ENCODE peak calls at places on chromosomes 4 and X, in five cellular contexts. Y is PC-9, K is right atrium auricular region, B is ovary, F is heart left ventricle. H is an unnamed sample. For H3K4me1, the result is how much of the 10 kb centered on the place peaks cover.

GRCh38 chr4:7978489-7978888 is 38.8 kb upstream of the AFAP1 start:
- DNase-seq in B (no peak), F (peak), Y (peak), K (no peak), H (no peak)

GRCh38 chrX:41406211-41406610 is 40.9 kb upstream of the NYX start:
- DNase-seq in F (no peak), Y (peak), B (no peak), K (no peak), H (no peak)

GRCh38 chr4:144820706-144821105 is 174.8 kb downstream of the HHIP start:
- DNase-seq in Y (no peak), B (no peak), K (no peak), F (no peak), H (no peak)

GRCh38 chrX:107691024-107691448 is 62.7 kb downstream of the PRPS1 start:
- DNase-seq in F (no peak), Y (no peak), K (no peak), B (no peak), H (no peak)

GRCh38 chr4:74096265-74096980 is 2.6 kb downstream of the CXCL2 start:
- DNase-seq in F (no peak), Y (no peak), B (no peak), K (no peak), H (no peak)

GRCh38 chr4:184824081-184824775 is 1.5 kb downstream of the ACSL1 start:
- DNase-seq in K (no peak), F (no peak), B (no peak), Y (no peak), H (no peak)

GRCh38 chr4:165440415-165440882 is 61.6 kb downstream of the CPE start:
- DNase-seq in Y (peak), B (no peak), K (no peak), F (no peak), H (no peak)

GRCh38 chrX:85326234-85327059 is 53.0 kb downstream of the POF1B start:
- DNase-seq in K (no peak), Y (no peak), F (peak), B (no peak), H (no peak)

GRCh38 chr4:135485371-135485770 is 1283.8 kb upstream of the PABPC4L start:
- DNase-seq in Y (no peak), F (no peak), B (no peak), K (no peak), H (no peak)

GRCh38 chrX:73847991-73848390 is 285.0 kb downstream of the CHIC1 start:
- DNase-seq in K (no peak), F (no peak), Y (no peak), B (no peak), H (no peak)

GRCh38 chr4:111776546-111776945 is 368.7 kb upstream of the FAM241A start:
- DNase-seq in F (no peak), Y (no peak), B (no peak), K (no peak), H (no peak)

GRCh38 chrX:69197690-69198089 is 32.4 kb upstream of the PJA1 start:
- DNase-seq in F (no peak), B (no peak), Y (no peak), K (no peak), H (no peak)

GRCh38 chr4:175419120-175419774 is 392.8 kb downstream of the GPM6A start:
- DNase-seq in B (no peak), Y (peak), K (no peak), F (no peak), H (no peak)

GRCh38 chrX:130051176-130051845 is 59.0 kb downstream of the ELF4 start:
- DNase-seq in Y (no peak), F (no peak), K (no peak), B (no peak), H (no peak)

GRCh38 chrX:145687707-145688106 is 129.9 kb upstream of the SLITRK2 start:
- DNase-seq in K (no peak), Y (no peak), B (no peak), F (no peak), H (no peak)

GRCh38 chrX:10781847-10782530 is 161.6 kb upstream of the MID1 start:
- DNase-seq in F (no peak), B (no peak), Y (peak), K (no peak), H (no peak)

GRCh38 chr4:81875962-81876650 is 404.4 kb upstream of the RASGEF1B start:
- DNase-seq in B (no peak), Y (no peak), F (no peak), K (no peak), H (no peak)

GRCh38 chrX:943035-943434 is 269.4 kb downstream of the CRLF2 start:
- DNase-seq in K (no peak), B (no peak), Y (no peak), F (no peak), H (no peak)

GRCh38 chr4:15104825-15105224 is 102.5 kb downstream of the CPEB2 start:
- DNase-seq in F (no peak), Y (no peak), K (no peak), B (no peak), H (no peak)

GRCh38 chrX:149131780-149132179 is 373.3 kb downstream of the IDS start:
- DNase-seq in F (no peak), Y (no peak), B (no peak), K (no peak), H (no peak)

GRCh38 chrX:15142084-15142715 is 127.7 kb downstream of the ASB9 start:
- DNase-seq in B (no peak), F (no peak), K (no peak), Y (no peak), H (no peak)

GRCh38 chrX:15619053-15619772 is 18.5 kb upstream of the ACE2 start:
- DNase-seq in Y (peak), B (no peak), K (no peak), F (no peak), H (no peak)

GRCh38 chr4:168662297-168662985 is 165.6 kb downstream of the PALLD start:
- DNase-seq in F (no peak), B (no peak), K (no peak), Y (no peak), H (no peak)
- H3K4me1 ChIP-seq in F (under half), B (under half), K (under half), Y (under half), H (under half)

DNA sequence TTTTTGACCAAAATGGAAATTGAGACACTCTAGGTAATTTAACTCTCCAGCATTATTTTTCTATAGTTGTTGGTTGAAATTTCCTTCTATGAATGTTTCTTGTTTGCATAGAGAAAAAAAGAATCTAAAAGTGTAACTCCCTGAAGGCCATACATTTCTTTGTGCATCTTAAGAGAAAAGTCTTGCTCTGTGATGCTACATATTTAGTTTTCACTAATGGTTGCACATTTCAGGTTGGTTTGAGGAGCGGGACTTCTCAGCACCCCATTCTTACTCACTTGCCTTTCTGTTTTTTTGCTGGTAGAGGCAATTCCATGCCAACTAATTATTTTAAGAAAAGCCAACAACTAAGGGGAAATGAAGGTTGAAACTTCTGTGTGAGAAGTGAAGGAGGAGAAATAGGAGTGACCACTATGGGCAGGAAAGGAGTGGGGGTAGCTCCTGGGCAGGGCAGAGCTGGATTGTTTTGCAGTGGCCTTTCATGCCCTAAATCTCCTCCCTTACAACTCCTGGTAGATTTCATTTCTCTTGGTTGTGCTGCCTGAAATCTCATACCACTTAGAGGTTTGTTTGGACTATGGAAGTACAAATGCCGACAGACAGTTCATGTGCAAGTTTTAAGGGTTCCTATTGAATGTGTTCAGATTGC is 76.6 kb downstream of the RAPGEF2 start:
- DNase-seq in K (no peak), B (no peak), Y (no peak), F (no peak), H (no peak)
- H3K27ac ChIP-seq in K (peak), B (no peak), Y (no peak), F (peak), H (peak)

GRCh38 chrX:120242807-120243206 is 7.8 kb upstream of the ZBTB33 start:
- DNase-seq in B (no peak), Y (no peak), F (no peak), K (no peak), H (no peak)
- TF ChIP-seq CTCF in B (no peak), Y (no peak), F (no peak), K (no peak), H (no peak)

GRCh38 chr4:108146819-108147218 is 21.9 kb downstream of the LEF1 start:
- DNase-seq in B (no peak), F (no peak), K (no peak), Y (no peak), H (no peak)

GRCh38 chr4:108149588-108150380 is 18.9 kb downstream of the LEF1 start:
- DNase-seq in B (no peak), Y (no peak), F (no peak), K (no peak), H (no peak)

GRCh38 chr4:108146346-108146745 is 22.4 kb downstream of the LEF1 start:
- DNase-seq in B (no peak), F (no peak), K (no peak), Y (no peak), H (no peak)

GRCh38 chr4:108144451-108144850 is 24.3 kb downstream of the LEF1 start:
- DNase-seq in Y (no peak), K (no peak), B (no peak), F (no peak), H (no peak)

GRCh38 chr4:108148316-108148715 is 20.4 kb downstream of the LEF1 start:
- DNase-seq in B (no peak), F (no peak), K (no peak), Y (no peak), H (no peak)
- H3K4me1 ChIP-seq in B (under half), F (under half), K (under half), Y (under half), H (under half)

DNA sequence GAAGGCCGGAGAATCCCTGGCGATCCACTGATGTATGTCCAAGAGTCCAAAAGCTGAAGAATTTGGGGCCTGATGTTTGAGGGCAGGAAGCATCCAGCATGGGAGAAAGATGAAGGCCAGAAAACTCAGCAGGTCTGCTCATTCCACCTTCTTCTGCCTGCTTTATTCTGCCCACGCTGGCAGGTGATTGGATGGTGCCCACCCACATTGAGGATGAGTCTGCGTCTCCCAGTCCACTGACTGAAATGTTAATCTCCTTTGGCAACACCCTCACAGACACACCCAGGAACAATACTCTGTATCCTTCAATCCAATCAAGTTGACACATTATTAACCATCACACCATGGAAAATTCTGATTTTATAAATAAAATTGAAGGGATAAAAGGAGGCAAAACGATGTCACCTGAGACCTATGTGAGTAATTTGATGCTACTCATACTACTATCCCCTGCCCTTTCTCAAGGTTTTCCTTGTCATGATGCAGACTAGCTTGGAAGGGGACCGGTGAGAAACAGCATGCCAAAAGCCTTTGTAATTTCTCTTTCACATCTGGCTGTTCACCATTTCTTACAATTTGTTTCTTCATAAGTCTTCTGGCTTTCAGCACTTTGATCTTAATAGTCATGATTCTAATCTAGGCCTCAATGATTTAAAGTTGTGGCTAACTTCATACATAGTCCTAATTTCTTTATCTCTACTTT is 9.7 kb upstream of the PYURF start:
- DNase-seq in B (no peak), F (no peak), Y (no peak), K (no peak), H (no peak)
- H3K27ac ChIP-seq in B (no peak), F (no peak), Y (peak), K (no peak), H (no peak)

GRCh38 chr4:1728061-1728980 is 7.0 kb downstream of the TACC3 start:
- DNase-seq in K (no peak), Y (peak), B (no peak), F (peak), H (no peak)
- TF ChIP-seq CTCF in K (no peak), Y (peak), B (no peak), F (no peak), H (no peak)